ENCODE peak calls at places on chromosome 16, in seven cellular contexts. Z is stomach, W is fibroblast of mammary gland, Q is Calu3, C is H9, T is left ventricle myocardium inferior, M is psoas muscle. S is an unnamed sample.

GRCh38 chr16:3717235-3718018 is at the start of gene TRAP1:
- DNase-seq in Q (peak; percentile 92), W (peak; percentile 68), C (peak; percentile 71), Z (peak; percentile 92), M (peak; percentile 93), T (peak; percentile 91), S (peak; percentile 12)

GRCh38 chr16:84751947-84752346 is 52.1 kb downstream of the USP10 start:
- DNase-seq in W (peak; percentile 61), Z (no peak), T (no peak), M (no peak), Q (no peak), C (no peak), S (no peak)

GRCh38 chr16:88535857-88536222 is 34.4 kb upstream of the ZC3H18 start:
- DNase-seq in M (no peak), T (no peak), Z (no peak), C (no peak), W (no peak), Q (no peak), S (no peak)

GRCh38 chr16:65547799-65548446 is 426.1 kb upstream of the CDH11 start:
- DNase-seq in W (peak; percentile 89), T (no peak), Z (no peak), Q (no peak), M (no peak), C (no peak), S (peak; percentile 63)

GRCh38 chr16:87922250-87922871 is 14.0 kb downstream of the CA5A start:
- DNase-seq in T (peak; percentile 64), M (no peak), Z (peak; percentile 70), W (no peak), C (no peak), Q (no peak), S (no peak)

GRCh38 chr16:24975428-24975889 is 39.7 kb downstream of the ARHGAP17 start:
- DNase-seq in Z (no peak), T (no peak), Q (peak; percentile 21), M (no peak), C (no peak), W (no peak), S (no peak)

GRCh38 chr16:19005561-19006445 is 22.1 kb downstream of the TMC7 start:
- DNase-seq in C (peak; percentile 46), Z (peak; percentile 39), M (peak; percentile 49), Q (peak; percentile 97), T (peak; percentile 24), W (peak; percentile 54), S (no peak)

GRCh38 chr16:22318690-22319358 is 21.6 kb downstream of the POLR3E start:
- DNase-seq in Q (peak; percentile 78), Z (peak; percentile 43), C (peak; percentile 71), M (no peak), W (peak; percentile 39), T (no peak), S (no peak)

GRCh38 chr16:81190667-81191066 is 47.8 kb upstream of the BCO1 start:
- DNase-seq in Z (no peak), C (no peak), W (peak; percentile 52), M (no peak), Q (peak; percentile 13), T (no peak), S (no peak)

GRCh38 chr16:70649300-70649699 is 2.9 kb downstream of the IL34 start:
- DNase-seq in Q (no peak), C (no peak), W (no peak), M (no peak), T (no peak), Z (no peak), S (no peak)

GRCh38 chr16:19884611-19885455 is at the start of gene GPRC5B:
- DNase-seq in M (peak; percentile 55), W (no peak), Q (peak; percentile 74), C (peak; percentile 63), T (peak; percentile 63), Z (peak; percentile 60), S (no peak)

GRCh38 chr16:28013392-28013791 is 50.1 kb downstream of the GSG1L start:
- DNase-seq in W (no peak), Z (no peak), C (no peak), Q (no peak), M (no peak), T (no peak), S (no peak)

GRCh38 chr16:57736419-57737281 is 1.1 kb downstream of the KATNB1 start:
- DNase-seq in W (peak; percentile 75), M (no peak), Q (peak; percentile 58), C (peak; percentile 71), T (peak; percentile 16), Z (peak; percentile 46), S (peak; percentile 50)
- TF ChIP-seq CTCF in W (peak; percentile 9), M (no peak), Q (no peak), C (no peak), T (peak; percentile 20), Z (no peak), S (peak; percentile 24)

DNA sequence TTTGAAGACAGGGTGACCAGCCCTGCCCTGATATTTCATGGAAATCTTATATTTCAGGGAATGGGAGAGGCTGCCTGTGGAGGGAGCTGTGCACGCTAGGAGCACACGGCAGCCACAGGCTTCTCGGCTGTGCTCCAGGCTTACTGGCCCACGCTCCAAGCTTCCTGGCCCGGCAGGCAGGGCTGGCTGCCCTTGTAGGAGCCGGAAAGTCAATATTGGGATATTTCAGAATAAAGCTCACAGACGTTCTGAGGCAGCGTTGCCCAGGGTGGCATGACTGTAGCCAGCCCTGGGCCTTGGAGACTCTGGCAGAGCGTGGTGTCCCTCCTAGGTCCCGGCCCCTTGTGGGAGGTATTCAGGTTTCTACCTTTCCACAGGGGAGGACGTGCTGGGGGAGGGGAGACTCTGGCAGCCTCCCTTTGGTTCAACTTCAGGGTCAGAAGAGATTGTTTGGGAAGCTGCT is 95.6 kb downstream of the NPIPB11 start:
- DNase-seq in M (peak; percentile 53), C (no peak), Q (no peak), Z (peak; percentile 86), W (peak; percentile 67), T (no peak), S (no peak)
- TF ChIP-seq CTCF in M (no peak), C (peak; percentile 18), Q (no peak), Z (peak; percentile 26), W (peak; percentile 35), T (peak; percentile 23), S (no peak)

GRCh38 chr16:67199011-67199807 is at the start of gene ELMO3:
- DNase-seq in Z (peak; percentile 86), C (peak; percentile 92), T (no peak), W (no peak), Q (peak; percentile 89), M (no peak), S (no peak)
- TF ChIP-seq CTCF in Z (peak; percentile 41), C (peak; percentile 73), T (peak; percentile 26), W (peak; percentile 32), Q (peak; percentile 93), M (peak; percentile 29), S (peak; percentile 39)

GRCh38 chr16:85958731-85959130 is 59.8 kb downstream of the IRF8 start:
- DNase-seq in W (no peak), M (no peak), C (no peak), Z (no peak), T (no peak), Q (no peak), S (no peak)

GRCh38 chr16:85960486-85961046 is 61.6 kb downstream of the IRF8 start:
- DNase-seq in W (no peak), Z (no peak), T (no peak), C (no peak), Q (no peak), M (no peak), S (no peak)

GRCh38 chr16:85961988-85962915 is 63.3 kb downstream of the IRF8 start:
- DNase-seq in M (no peak), C (no peak), W (no peak), Q (no peak), T (no peak), Z (no peak), S (no peak)

GRCh38 chr16:85956426-85956825 is 57.5 kb downstream of the IRF8 start:
- DNase-seq in C (no peak), T (no peak), Z (no peak), M (no peak), Q (no peak), W (no peak), S (no peak)

GRCh38 chr16:85959686-85960085 is 60.7 kb downstream of the IRF8 start:
- DNase-seq in T (no peak), W (no peak), Z (no peak), C (no peak), Q (no peak), M (no peak), S (no peak)
- TF ChIP-seq CTCF in T (no peak), W (no peak), Z (no peak), C (no peak), Q (no peak), M (no peak), S (no peak)

GRCh38 chr16:12837344-12837743 is 33.7 kb upstream of the CPPED1 start:
- DNase-seq in C (no peak), W (no peak), Q (no peak), Z (no peak), M (no peak), T (no peak), S (no peak)
- TF ChIP-seq CTCF in C (no peak), W (no peak), Q (no peak), Z (no peak), M (no peak), T (no peak), S (no peak)

DNA sequence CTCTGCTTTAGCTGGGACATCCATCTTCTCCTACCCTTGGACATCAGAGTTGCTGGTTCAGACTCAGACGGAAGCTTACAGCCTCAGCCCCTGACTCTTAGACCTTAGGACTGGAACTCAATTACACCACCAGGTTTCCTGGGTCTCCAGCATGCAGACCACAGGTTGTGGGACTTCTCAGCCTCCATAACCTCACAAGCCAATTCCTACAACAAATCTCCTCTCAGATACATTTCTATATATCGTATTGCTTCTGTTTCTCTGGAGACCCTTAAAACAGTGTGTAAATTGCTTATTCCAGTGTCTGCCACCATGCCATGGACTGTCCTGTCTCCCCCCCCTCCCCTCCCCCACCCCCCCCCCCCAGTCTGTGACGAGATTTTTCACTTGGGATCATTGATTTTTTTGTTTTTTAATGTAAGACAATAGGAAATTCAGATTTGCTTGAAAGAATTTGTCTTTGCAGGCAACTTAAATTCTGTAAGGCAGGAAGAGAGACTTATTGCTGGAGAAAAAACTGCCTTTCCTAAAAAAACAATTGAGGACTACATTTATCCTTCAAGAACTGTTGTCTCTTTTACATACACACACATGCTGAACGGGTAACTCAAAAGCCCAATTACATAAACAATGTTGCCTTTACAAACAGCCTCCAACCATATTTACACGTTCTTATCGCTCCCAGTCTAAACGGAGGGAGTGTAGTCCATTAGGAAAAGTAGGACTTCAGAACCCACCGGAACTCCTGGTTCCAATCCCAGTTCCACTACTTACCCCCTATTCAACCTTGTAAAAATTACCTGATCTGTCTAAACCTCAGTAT is 39.9 kb downstream of the TEKT5 start:
- DNase-seq in Z (no peak), M (no peak), Q (no peak), W (no peak), T (no peak), C (no peak), S (no peak)
- TF ChIP-seq CTCF in Z (no peak), M (no peak), Q (no peak), W (no peak), T (no peak), C (no peak), S (no peak)

S was measured in kidney epithelial cell.